ENCODE peak calls at places on chromosomes 3 and 15, in nine cellular contexts. One of them, this sample, is unnamed.

GRCh38 chr3:27633224-27633545 is 88.9 kb downstream of the EOMES start:
- DNase-seq in mesendoderm: peak
- DNase-seq in brain microvascular endothelial cell: no peak
- DNase-seq in globus pallidus: peak
- DNase-seq in GM23248: no peak
- DNase-seq in omental fat pad: no peak
- DNase-seq in endodermal cell: no peak
- DNase-seq in lung microvascular endothelial cell: no peak
- DNase-seq in MM.1S: no peak
- DNase-seq in this sample: peak

GRCh38 chr3:10553586-10554235 is 48.3 kb upstream of the ATP2B2 start:
- DNase-seq in mesendoderm: peak
- DNase-seq in endodermal cell: peak
- DNase-seq in lung microvascular endothelial cell: no peak
- DNase-seq in GM23248: no peak
- DNase-seq in omental fat pad: no peak
- DNase-seq in MM.1S: no peak
- DNase-seq in globus pallidus: peak
- DNase-seq in brain microvascular endothelial cell: peak
- DNase-seq in this sample: no peak

GRCh38 chr3:42802876-42803799 is 1.2 kb downstream of the HIGD1A start:
- DNase-seq in mesendoderm: peak
- DNase-seq in MM.1S: peak
- DNase-seq in GM23248: peak
- DNase-seq in globus pallidus: peak
- DNase-seq in brain microvascular endothelial cell: no peak
- DNase-seq in omental fat pad: no peak
- DNase-seq in endodermal cell: no peak
- DNase-seq in lung microvascular endothelial cell: no peak
- DNase-seq in this sample: peak

GRCh38 chr3:58051196-58051595 is 43.0 kb downstream of the FLNB start:
- DNase-seq in lung microvascular endothelial cell: peak
- DNase-seq in mesendoderm: no peak
- DNase-seq in omental fat pad: no peak
- DNase-seq in endodermal cell: no peak
- DNase-seq in GM23248: peak
- DNase-seq in globus pallidus: no peak
- DNase-seq in MM.1S: no peak
- DNase-seq in brain microvascular endothelial cell: peak
- DNase-seq in this sample: peak

GRCh38 chr15:22961661-22962221 is 18.4 kb downstream of the CYFIP1 start:
- DNase-seq in omental fat pad: no peak
- DNase-seq in brain microvascular endothelial cell: no peak
- DNase-seq in lung microvascular endothelial cell: peak
- DNase-seq in GM23248: peak
- DNase-seq in mesendoderm: no peak
- DNase-seq in globus pallidus: no peak
- DNase-seq in MM.1S: no peak
- DNase-seq in endodermal cell: no peak
- DNase-seq in this sample: peak

GRCh38 chr3:63228677-63229076 is 49.4 kb upstream of the SYNPR start:
- DNase-seq in endodermal cell: peak
- DNase-seq in GM23248: peak
- DNase-seq in MM.1S: peak
- DNase-seq in brain microvascular endothelial cell: peak
- DNase-seq in globus pallidus: peak
- DNase-seq in mesendoderm: peak
- DNase-seq in lung microvascular endothelial cell: peak
- DNase-seq in omental fat pad: no peak
- DNase-seq in this sample: peak

GRCh38 chr15:50697109-50697797 is 10.7 kb upstream of the TRPM7 start:
- DNase-seq in lung microvascular endothelial cell: no peak
- DNase-seq in brain microvascular endothelial cell: no peak
- DNase-seq in omental fat pad: no peak
- DNase-seq in MM.1S: no peak
- DNase-seq in endodermal cell: no peak
- DNase-seq in GM23248: peak
- DNase-seq in globus pallidus: no peak
- DNase-seq in mesendoderm: no peak
- DNase-seq in this sample: peak

GRCh38 chr3:150877303-150877702 is 27.9 kb downstream of the MINDY4B start:
- DNase-seq in mesendoderm: no peak
- DNase-seq in MM.1S: no peak
- DNase-seq in globus pallidus: no peak
- DNase-seq in omental fat pad: no peak
- DNase-seq in endodermal cell: no peak
- DNase-seq in GM23248: no peak
- DNase-seq in brain microvascular endothelial cell: no peak
- DNase-seq in lung microvascular endothelial cell: no peak
- DNase-seq in this sample: no peak

GRCh38 chr3:197501879-197502620 is 53.7 kb downstream of the BDH1 start:
- DNase-seq in lung microvascular endothelial cell: peak
- DNase-seq in brain microvascular endothelial cell: no peak
- DNase-seq in endodermal cell: peak
- DNase-seq in MM.1S: peak
- DNase-seq in omental fat pad: no peak
- DNase-seq in globus pallidus: peak
- DNase-seq in GM23248: peak
- DNase-seq in mesendoderm: peak
- DNase-seq in this sample: peak

GRCh38 chr3:159418571-159419526 is 569.8 kb upstream of the IL12A start:
- DNase-seq in globus pallidus: no peak
- DNase-seq in lung microvascular endothelial cell: peak
- DNase-seq in mesendoderm: peak
- DNase-seq in endodermal cell: no peak
- DNase-seq in GM23248: peak
- DNase-seq in brain microvascular endothelial cell: peak
- DNase-seq in omental fat pad: no peak
- DNase-seq in MM.1S: no peak
- DNase-seq in this sample: peak

GRCh38 chr15:69474291-69474690 is 21.7 kb downstream of the RPLP1 start:
- DNase-seq in endodermal cell: peak
- DNase-seq in MM.1S: no peak
- DNase-seq in omental fat pad: no peak
- DNase-seq in mesendoderm: no peak
- DNase-seq in globus pallidus: no peak
- DNase-seq in lung microvascular endothelial cell: peak
- DNase-seq in brain microvascular endothelial cell: peak
- DNase-seq in GM23248: peak
- DNase-seq in this sample: peak

GRCh38 chr3:41293169-41293681 is 93.9 kb downstream of the CTNNB1 start:
- DNase-seq in endodermal cell: no peak
- DNase-seq in omental fat pad: no peak
- DNase-seq in lung microvascular endothelial cell: no peak
- DNase-seq in brain microvascular endothelial cell: no peak
- DNase-seq in mesendoderm: no peak
- DNase-seq in MM.1S: no peak
- DNase-seq in GM23248: no peak
- DNase-seq in globus pallidus: no peak
- DNase-seq in this sample: no peak

This sample was measured in ELR.